ENCODE peak calls at places on chromosomes 13 and 19, in four cellular contexts. C is GM12878, O is K562, J is HepG2. N is an unnamed sample.

GRCh38 chr13:40777166-40777956 is 6.4 kb upstream of the MRPS31 start:
- DNase-seq in C (no peak), O (peak), J (peak), N (peak)

GRCh38 chr13:69474286-69474685 is 633.3 kb upstream of the ATXN8OS start:
- DNase-seq in C (no peak), O (no peak), J (no peak), N (no peak)

GRCh38 chr19:46373573-46374359 is 26.9 kb downstream of the PPP5C start:
- DNase-seq in C (no peak), O (no peak), J (no peak), N (no peak)

GRCh38 chr13:55516610-55517009 is 1624.1 kb upstream of the PRR20A start:
- DNase-seq in C (no peak), O (no peak), J (no peak), N (no peak)

GRCh38 chr19:50434525-50434924 is 1.8 kb downstream of the MYBPC2 start:
- DNase-seq in C (no peak), O (peak), J (no peak), N (no peak)

GRCh38 chr19:50820549-50821247 is 2.9 kb downstream of the KLK1 start:
- DNase-seq in C (peak), O (peak), J (no peak), N (no peak)

GRCh38 chr19:10593820-10594637 is 6.9 kb upstream of the AP1M2 start:
- DNase-seq in C (peak), O (no peak), J (no peak), N (no peak)

GRCh38 chr13:95677564-95678386 is 836 bp downstream of the DNAJC3 start:
- DNase-seq in C (no peak), O (no peak), J (no peak), N (peak)

GRCh38 chr19:11519138-11519537 is 9.8 kb downstream of the ECSIT start:
- DNase-seq in C (no peak), O (no peak), J (no peak), N (no peak)

GRCh38 chr19:40139533-40140287 is 49.0 kb upstream of the ZNF780A start:
- DNase-seq in C (no peak), O (peak), J (peak), N (peak)

GRCh38 chr19:6115992-6116391 is 5.7 kb upstream of the RFX2 start:
- DNase-seq in C (no peak), O (no peak), J (no peak), N (no peak)

GRCh38 chr13:45953082-45953481 is 99.5 kb downstream of the ZC3H13 start:
- DNase-seq in C (no peak), O (no peak), J (no peak), N (no peak)

GRCh38 chr13:27556109-27556508 is 64.2 kb downstream of the LNX2 start:
- DNase-seq in C (no peak), O (no peak), J (no peak), N (no peak)

GRCh38 chr19:48274938-48275337 is 5.1 kb downstream of the ZNF114 start:
- DNase-seq in C (no peak), O (no peak), J (no peak), N (no peak)

GRCh38 chr19:40519352-40520322 is 52.8 kb downstream of the SPTBN4 start:
- DNase-seq in C (no peak), O (no peak), J (no peak), N (peak)

GRCh38 chr13:56198350-56198749 is 942.4 kb upstream of the PRR20A start:
- DNase-seq in C (no peak), O (no peak), J (no peak), N (no peak)

GRCh38 chr13:76936736-76937135 is 11.6 kb upstream of the ACOD1 start:
- DNase-seq in C (no peak), O (no peak), J (no peak), N (no peak)

GRCh38 chr19:38142176-38143035 is 81.6 kb downstream of the DPF1 start:
- DNase-seq in C (no peak), O (peak), J (peak), N (peak)

GRCh38 chr19:18157465-18158063 is 4.6 kb downstream of the PIK3R2 start:
- DNase-seq in C (no peak), O (no peak), J (no peak), N (no peak)

GRCh38 chr19:50703915-50704548 is 15.6 kb downstream of the SHANK1 start:
- DNase-seq in C (no peak), O (peak), J (peak), N (peak)

GRCh38 chr13:98175823-98176222 is 1.2 kb downstream of the RNF113B start:
- DNase-seq in C (no peak), O (no peak), J (no peak), N (no peak)

GRCh38 chr19:46033401-46033800 is 7.4 kb downstream of the IGFL4 start:
- DNase-seq in C (no peak), O (no peak), J (no peak), N (no peak)

GRCh38 chr19:40191836-40192646 is 815 bp downstream of the MAP3K10 start:
- DNase-seq in C (no peak), O (peak), J (no peak), N (peak)

GRCh38 chr13:111950697-111951096 is 116.3 kb upstream of the SOX1 start:
- DNase-seq in C (no peak), O (no peak), J (no peak), N (no peak)

GRCh38 chr13:75876371-75877050 is 240.4 kb downstream of the LMO7 start:
- DNase-seq in C (peak), O (peak), J (peak), N (peak)

GRCh38 chr13:72656357-72656756 is 71.1 kb downstream of the MZT1 start:
- DNase-seq in C (no peak), O (no peak), J (no peak), N (no peak)

GRCh38 chr13:88022826-88023225 is 351.7 kb downstream of the SLITRK5 start:
- DNase-seq in C (no peak), O (no peak), J (no peak), N (no peak)

GRCh38 chr13:73274147-73274546 is 215.3 kb downstream of the KLF5 start:
- DNase-seq in C (no peak), O (no peak), J (no peak), N (no peak)

GRCh38 chr19:28549680-28550277 is 663.2 kb downstream of the UQCRFS1 start:
- DNase-seq in C (no peak), O (no peak), J (no peak), N (no peak)

GRCh38 chr13:102608944-102609343 is 12.2 kb downstream of the TPP2 start:
- DNase-seq in C (no peak), O (no peak), J (no peak), N (no peak)

GRCh38 chr13:20388184-20388583 is 137.5 kb downstream of the CRYL1 start:
- DNase-seq in C (no peak), O (no peak), J (no peak), N (no peak)

GRCh38 chr19:16000024-16000687 is 51.3 kb downstream of the OR10H4 start:
- DNase-seq in C (no peak), O (no peak), J (no peak), N (no peak)

GRCh38 chr19:16001481-16002312 is 52.9 kb downstream of the OR10H4 start:
- DNase-seq in C (peak), O (no peak), J (peak), N (no peak)

GRCh38 chr19:16002985-16003384 is 54.2 kb downstream of the OR10H4 start:
- DNase-seq in C (no peak), O (no peak), J (no peak), N (no peak)

GRCh38 chr19:16005925-16006324 is 57.1 kb downstream of the OR10H4 start:
- DNase-seq in C (no peak), O (no peak), J (no peak), N (no peak)

DNA sequence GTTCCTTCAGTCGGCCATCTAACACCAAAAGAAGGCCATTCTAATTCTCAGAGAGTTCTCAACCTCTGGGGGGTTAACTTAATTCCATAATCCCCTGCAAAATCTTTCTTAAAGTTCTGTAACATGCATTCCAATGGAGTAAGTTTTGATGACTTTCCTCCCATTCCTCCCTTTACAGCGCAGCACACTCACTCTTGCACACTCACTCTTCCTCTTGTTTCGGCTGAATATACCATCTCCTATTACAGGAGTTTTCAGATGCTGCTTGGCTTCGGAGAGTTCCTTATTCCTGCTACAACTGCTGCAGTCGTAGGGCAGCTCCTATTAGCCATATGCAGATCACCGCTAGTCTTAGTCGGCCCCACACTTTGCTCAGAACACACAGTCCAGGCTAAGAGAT is 53.6 kb downstream of the OR10H4 start:
- DNase-seq in C (no peak), O (no peak), J (no peak), N (no peak)
- TF ChIP-seq FOXM1 in C (no peak), O (no peak), J (no peak), N (no peak)

GRCh38 chr19:3034845-3035541 is 5.9 kb upstream of the TLE2 start:
- DNase-seq in C (peak), O (peak), J (no peak), N (no peak)
- TF ChIP-seq FOXK2 in C (no peak), O (no peak), J (no peak), N (no peak)

DNA sequence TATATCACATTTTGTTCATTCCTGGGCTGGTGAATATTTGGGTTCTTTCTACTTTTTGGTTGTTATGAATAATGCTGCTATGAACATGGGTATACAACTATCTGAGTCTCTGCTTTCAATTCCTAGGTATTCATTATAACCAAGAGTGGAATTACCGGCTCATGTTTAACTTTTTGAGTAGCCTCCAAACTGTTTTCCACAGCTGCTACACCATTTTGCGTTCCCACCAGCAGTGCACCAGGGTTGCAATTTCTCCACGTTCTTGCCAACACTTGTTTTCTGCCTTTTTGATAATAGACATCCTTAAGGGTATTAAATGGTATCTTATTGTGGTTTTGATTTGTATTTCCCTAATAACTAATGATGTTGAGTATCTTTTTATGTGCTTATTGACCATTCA is 16.8 kb downstream of the CDK8 start:
- DNase-seq in C (no peak), O (no peak), J (no peak), N (no peak)
- TF ChIP-seq FOXM1 in C (no peak), O (no peak), J (no peak), N (no peak)

DNA sequence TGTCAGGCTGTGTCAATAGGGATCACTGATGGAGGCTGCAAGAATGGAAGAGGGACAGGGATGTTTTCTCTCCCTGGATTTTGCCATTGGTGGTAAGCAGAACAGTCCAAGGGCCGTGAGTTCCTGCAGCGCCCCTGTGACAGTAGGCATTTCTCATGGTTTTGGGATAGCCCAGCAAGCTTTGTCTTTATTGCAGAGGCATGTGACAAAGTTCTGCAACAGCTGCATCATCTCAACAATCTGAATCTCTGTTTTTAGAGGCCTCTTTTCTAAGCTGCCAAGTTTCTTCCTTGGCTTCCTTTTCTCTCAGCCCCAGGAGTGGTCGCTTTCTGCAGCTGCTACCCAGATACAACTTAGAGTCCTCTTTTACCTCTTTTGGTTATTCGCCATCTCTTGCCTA is 95.7 kb upstream of the TSHZ3 start:
- DNase-seq in C (no peak), O (no peak), J (no peak), N (no peak)
- TF ChIP-seq FOXK2 in C (no peak), O (no peak), J (no peak), N (no peak)